ENCODE peak calls at places on chromosomes 11 and 22, in seven cellular contexts. T is amygdala, Q is HEK293T, S is spleen, E is tibial nerve, B is NCI-H1417, W is aorta. G is an unnamed sample.

GRCh38 chr11:37908224-37908558 is 1310.2 kb upstream of the RAG2 start:
- DNase-seq in T (no peak), Q (no peak), S (no peak), E (no peak), B (no peak), W (no peak), G (no peak)

GRCh38 chr11:61534025-61534900 is 25.7 kb downstream of the LRRC10B start:
- DNase-seq in T (no peak), Q (no peak), S (no peak), E (no peak), B (peak), W (no peak), G (no peak)

GRCh38 chr11:61102667-61103491 is 590 bp downstream of the CD5 start:
- DNase-seq in T (no peak), Q (no peak), S (peak), E (no peak), B (no peak), W (peak), G (no peak)

GRCh38 chr11:128042290-128042751 is 545.0 kb downstream of the ETS1 start:
- DNase-seq in T (no peak), Q (no peak), S (no peak), E (no peak), B (no peak), W (no peak), G (no peak)

GRCh38 chr11:126949066-126949945 is 51.3 kb downstream of the KIRREL3 start:
- DNase-seq in T (peak), Q (no peak), S (no peak), E (no peak), B (no peak), W (no peak), G (no peak)

GRCh38 chr22:42680648-42681047 is 31.5 kb upstream of the CYB5R3 start:
- DNase-seq in T (no peak), Q (no peak), S (no peak), E (no peak), B (no peak), W (no peak), G (no peak)

GRCh38 chr11:57248780-57249383 is 11.8 kb upstream of the APLNR start:
- DNase-seq in T (no peak), Q (peak), S (peak), E (peak), B (peak), W (no peak), G (no peak)

GRCh38 chr11:122796128-122796717 is 42.1 kb upstream of the CRTAM start:
- DNase-seq in T (no peak), Q (peak), S (peak), E (peak), B (no peak), W (peak), G (no peak)

GRCh38 chr11:64568041-64568571 is 22.9 kb upstream of the SLC22A12 start:
- DNase-seq in T (no peak), Q (no peak), S (peak), E (no peak), B (no peak), W (no peak), G (no peak)

GRCh38 chr11:69055598-69056516 is 7.1 kb downstream of the TPCN2 start:
- DNase-seq in T (peak), Q (no peak), S (peak), E (peak), B (no peak), W (no peak), G (no peak)

G was measured in cardiac septum.